ENCODE peak calls at places on chromosomes 5 and 9, in six cellular contexts. J, G, L, W, F and U are unnamed samples.

GRCh38 chr9:84755375-84755774 is 85.8 kb downstream of the NTRK2 start:
- ATAC-seq in J (no peak), G (no peak), L (no peak), W (no peak), F (no peak), U (no peak)

GRCh38 chr5:84255318-84255717 is 129.4 kb downstream of the EDIL3 start:
- ATAC-seq in J (no peak), G (peak; percentile 80), L (peak; percentile 42), W (no peak), F (no peak), U (no peak)

GRCh38 chr5:140588311-140589070 is 23.9 kb downstream of the SLC35A4 start:
- ATAC-seq in J (peak; percentile 74), G (no peak), L (peak; percentile 51), W (no peak), F (peak; percentile 45), U (peak; percentile 62)

GRCh38 chr5:67160985-67161384 is 35.6 kb downstream of the CD180 start:
- ATAC-seq in J (no peak), G (no peak), L (no peak), W (no peak), F (no peak), U (peak; percentile 53)

GRCh38 chr5:155655569-155655968 is 642.0 kb downstream of the KIF4B start:
- ATAC-seq in J (no peak), G (no peak), L (no peak), W (no peak), F (no peak), U (no peak)

GRCh38 chr5:108773330-108773729 is 25.6 kb downstream of the FER start:
- ATAC-seq in J (no peak), G (no peak), L (no peak), W (no peak), F (no peak), U (no peak)

GRCh38 chr5:142292249-142292648 is 32.6 kb downstream of the SPRY4 start:
- ATAC-seq in J (no peak), G (no peak), L (no peak), W (no peak), F (no peak), U (no peak)

GRCh38 chr5:68290260-68290674 is 74.7 kb downstream of the PIK3R1 start:
- ATAC-seq in J (no peak), G (no peak), L (peak; percentile 30), W (no peak), F (no peak), U (no peak)

GRCh38 chr5:24823625-24824024 is 178.8 kb upstream of the CDH10 start:
- ATAC-seq in J (no peak), G (no peak), L (no peak), W (no peak), F (no peak), U (no peak)

GRCh38 chr5:159965031-159965837 is 43.7 kb upstream of the TTC1 start:
- ATAC-seq in J (peak; percentile 81), G (peak; percentile 95), L (peak; percentile 78), W (peak; percentile 55), F (peak; percentile 85), U (no peak)

GRCh38 chr5:43362725-43363435 is 49.3 kb downstream of the CCL28 start:
- ATAC-seq in J (no peak), G (no peak), L (no peak), W (no peak), F (no peak), U (no peak)

GRCh38 chr5:109231331-109231730 is 178.4 kb downstream of the PJA2 start:
- ATAC-seq in J (no peak), G (no peak), L (no peak), W (no peak), F (no peak), U (no peak)

GRCh38 chr9:89743216-89743575 is 138.4 kb downstream of the GADD45G start:
- ATAC-seq in J (no peak), G (no peak), L (no peak), W (no peak), F (no peak), U (no peak)

GRCh38 chr9:84947412-84947972 is 278.0 kb downstream of the NTRK2 start:
- ATAC-seq in J (no peak), G (peak; percentile 71), L (no peak), W (peak; percentile 39), F (peak; percentile 72), U (no peak)

GRCh38 chr5:153551537-153552079 is 61.1 kb downstream of the GRIA1 start:
- ATAC-seq in J (peak; percentile 87), G (peak; percentile 92), L (no peak), W (peak; percentile 95), F (no peak), U (peak; percentile 67)

GRCh38 chr5:154885438-154885837 is 27.0 kb downstream of the CNOT8 start:
- ATAC-seq in J (no peak), G (no peak), L (no peak), W (no peak), F (no peak), U (no peak)

GRCh38 chr9:99326112-99326916 is 104.2 kb downstream of the SEC61B start:
- ATAC-seq in J (no peak), G (peak; percentile 66), L (no peak), W (no peak), F (no peak), U (no peak)

DNA sequence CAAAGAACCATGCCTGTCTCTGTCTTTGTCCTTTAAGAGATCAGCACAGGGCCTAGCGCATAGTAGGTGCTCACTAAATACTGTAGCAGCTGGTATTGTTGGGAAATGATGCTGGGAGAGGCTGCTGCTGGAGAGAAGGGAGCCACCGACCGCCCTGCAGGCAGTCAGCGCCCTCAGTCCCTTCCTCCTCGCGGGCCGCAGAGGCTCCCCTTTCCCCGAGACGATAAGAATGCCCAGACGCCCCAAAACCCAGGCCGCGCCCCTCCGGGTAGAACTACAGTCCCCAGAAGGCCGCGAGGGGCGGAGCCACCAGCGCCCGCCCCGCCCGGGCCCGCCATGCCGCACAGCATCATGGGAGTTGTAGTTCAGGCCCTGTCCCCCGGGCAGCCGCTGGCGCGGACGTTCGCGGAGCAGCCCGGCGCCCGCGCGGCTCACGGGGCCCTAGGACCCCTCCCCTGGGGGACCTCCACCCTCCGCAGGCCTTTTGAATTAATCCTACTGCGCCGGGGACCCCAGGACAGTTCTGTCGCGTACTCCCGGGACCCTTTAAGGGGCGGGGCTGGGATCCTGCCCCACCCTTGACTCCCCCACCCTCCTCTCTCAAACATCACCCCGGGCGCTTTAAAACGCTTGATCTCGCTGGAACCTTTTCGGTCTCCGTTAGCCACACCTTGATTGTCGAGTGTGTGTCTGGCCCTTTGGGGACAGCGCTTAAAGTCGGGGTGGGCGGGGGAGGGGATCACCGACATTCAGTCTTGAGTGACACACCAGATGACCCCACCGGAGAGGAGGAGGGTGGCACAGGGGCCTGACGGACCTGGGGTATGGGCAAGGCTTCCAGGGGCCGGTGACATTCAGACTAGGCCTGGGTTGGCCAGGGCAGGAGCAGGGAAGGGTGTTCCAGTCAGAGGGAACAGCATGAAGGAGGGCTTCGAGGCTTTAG is 24.8 kb upstream of the IER5L start:
- ATAC-seq in J (peak; percentile 96), G (peak; percentile 89), L (peak; percentile 96), W (peak; percentile 89), F (peak; percentile 95), U (peak; percentile 93)
- TF ChIP-seq POLR2A in J (no peak), G (no peak), L (peak; percentile 44), W (peak; percentile 9), F (no peak), U (peak; percentile 47)

GRCh38 chr9:36092014-36092413 is 44.5 kb upstream of the GLIPR2 start:
- ATAC-seq in J (no peak), G (no peak), L (peak; percentile 52), W (no peak), F (no peak), U (no peak)

GRCh38 chr9:36091028-36091953 is 45.2 kb upstream of the GLIPR2 start:
- ATAC-seq in J (no peak), G (no peak), L (peak; percentile 87), W (peak; percentile 71), F (no peak), U (no peak)

GRCh38 chr9:36093384-36093783 is 43.1 kb upstream of the GLIPR2 start:
- ATAC-seq in J (no peak), G (no peak), L (peak; percentile 60), W (no peak), F (no peak), U (no peak)

GRCh38 chr9:36088020-36088419 is 48.5 kb upstream of the GLIPR2 start:
- ATAC-seq in J (no peak), G (no peak), L (no peak), W (no peak), F (no peak), U (no peak)

DNA sequence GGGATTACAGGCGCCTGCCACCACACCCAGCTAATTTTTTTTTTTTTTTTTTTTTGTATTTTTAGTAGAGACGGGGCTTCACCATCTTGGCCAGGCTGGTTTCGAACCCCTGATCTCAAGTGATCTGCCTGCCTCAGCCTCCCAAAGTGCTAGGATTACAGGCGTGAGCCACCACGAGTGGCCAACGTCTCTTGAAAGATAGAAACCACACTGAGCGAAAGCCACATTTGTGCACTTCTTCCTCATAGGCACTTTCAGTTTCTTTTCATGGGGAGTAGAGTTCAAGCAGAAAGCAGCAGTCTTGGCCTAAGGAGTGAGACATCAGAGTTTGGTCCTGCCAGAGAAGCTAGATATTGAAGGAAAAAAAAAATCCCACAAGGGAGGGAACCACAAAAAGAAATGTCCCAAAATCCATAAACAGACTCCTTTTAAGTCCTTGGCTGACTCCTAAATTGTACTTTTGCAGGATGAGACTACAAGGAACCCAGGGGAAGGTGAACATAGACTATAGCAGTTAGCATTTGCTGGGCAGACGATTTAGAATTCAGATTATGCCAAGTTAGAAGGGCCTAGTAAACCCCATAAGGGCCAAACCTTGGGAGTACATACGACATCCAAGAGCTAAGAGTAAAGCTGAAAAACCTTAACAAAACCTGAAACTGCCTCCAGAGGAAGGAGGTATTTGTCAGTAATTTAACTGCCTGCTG is 43.9 kb upstream of the GLIPR2 start:
- ATAC-seq in J (peak; percentile 80), G (no peak), L (peak; percentile 62), W (no peak), F (no peak), U (no peak)
- TF ChIP-seq POLR2A in J (no peak), G (no peak), L (no peak), W (no peak), F (no peak), U (no peak)

DNA sequence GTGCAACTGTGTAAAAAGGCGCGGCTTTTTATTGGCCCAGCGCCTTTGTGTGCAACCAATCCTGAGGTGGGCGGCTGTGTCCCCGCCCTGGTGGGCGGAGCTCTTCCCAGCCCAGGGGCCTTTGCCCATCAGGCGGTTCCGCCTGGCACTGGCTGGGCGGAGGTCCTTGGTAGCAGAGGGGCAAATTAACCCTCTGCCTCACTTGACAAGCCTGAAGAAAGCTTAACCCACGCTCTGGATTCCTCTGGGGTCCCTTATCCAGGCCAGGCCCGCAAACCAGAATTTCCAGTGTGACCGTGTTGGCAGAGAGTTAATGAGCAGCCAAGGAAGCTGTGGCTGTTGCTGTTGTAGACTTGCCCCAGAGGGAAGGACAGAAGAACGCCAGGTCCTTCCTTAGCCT is 12.8 kb upstream of the NIPAL4 start:
- ATAC-seq in J (no peak), G (peak; percentile 73), L (no peak), W (no peak), F (no peak), U (no peak)
- TF ChIP-seq POLR2A in J (no peak), G (no peak), L (no peak), W (no peak), F (no peak), U (no peak)

GRCh38 chr5:44807269-44807668 is 1.5 kb upstream of the MRPS30 start:
- ATAC-seq in J (no peak), G (no peak), L (no peak), W (no peak), F (no peak), U (no peak)

GRCh38 chr5:44809215-44809955 is 638 bp downstream of the MRPS30 start:
- ATAC-seq in J (peak; percentile 61), G (peak; percentile 46), L (peak; percentile 63), W (peak; percentile 63), F (peak; percentile 63), U (peak; percentile 23)

GRCh38 chr5:44809956-44810276 is 1.2 kb downstream of the MRPS30 start:
- ATAC-seq in J (no peak), G (no peak), L (no peak), W (no peak), F (no peak), U (no peak)

GRCh38 chr5:44808435-44809214 is at the start of gene MRPS30:
- ATAC-seq in J (peak; percentile 99), G (peak; percentile 92), L (peak; percentile 97), W (peak; percentile 99), F (peak; percentile 99), U (peak; percentile 100)
- TF ChIP-seq POLR2A in J (peak; percentile 57), G (peak; percentile 50), L (peak; percentile 77), W (peak; percentile 88), F (no peak), U (peak; percentile 38)